ENCODE peak calls at places on chromosomes 12 and 14, in eight cellular contexts. A, V, D, U, L, Q, M and T are unnamed samples.

GRCh38 chr12:112354399-112354798 is 27.8 kb downstream of the HECTD4 start:
- DNase-seq in A (no peak), V (no peak), D (peak), U (no peak), L (no peak), Q (no peak), M (no peak), T (no peak)

GRCh38 chr12:102539651-102540553 is 59.5 kb upstream of the IGF1 start:
- DNase-seq in A (peak), V (no peak), D (peak), U (no peak), L (no peak), Q (no peak), M (no peak), T (no peak)

GRCh38 chr12:62873116-62873825 is 61.7 kb downstream of the PPM1H start:
- DNase-seq in A (no peak), V (no peak), D (no peak), U (no peak), L (peak), Q (no peak), M (no peak), T (no peak)

GRCh38 chr12:91637789-91638624 is 455.4 kb upstream of the DCN start:
- DNase-seq in A (no peak), V (no peak), D (no peak), U (peak), L (no peak), Q (no peak), M (no peak), T (no peak)

GRCh38 chr12:104520242-104520900 is 63.6 kb downstream of the CHST11 start:
- DNase-seq in A (no peak), V (no peak), D (peak), U (no peak), L (no peak), Q (peak), M (peak), T (no peak)

GRCh38 chr14:51488569-51489220 is 163.0 kb upstream of the FRMD6 start:
- DNase-seq in A (peak), V (no peak), D (peak), U (no peak), L (no peak), Q (no peak), M (no peak), T (no peak)

GRCh38 chr14:100638211-100638855 is 51.1 kb upstream of the BEGAIN start:
- DNase-seq in A (no peak), V (no peak), D (no peak), U (no peak), L (no peak), Q (no peak), M (no peak), T (no peak)

GRCh38 chr12:45049912-45050318 is 984 bp downstream of the DBX2 start:
- DNase-seq in A (no peak), V (no peak), D (no peak), U (no peak), L (no peak), Q (no peak), M (no peak), T (peak)

GRCh38 chr12:86264451-86265328 is 8.5 kb upstream of the MGAT4C start:
- DNase-seq in A (no peak), V (no peak), D (no peak), U (no peak), L (no peak), Q (no peak), M (no peak), T (peak)